ENCODE peak calls at places on chromosomes 1 and 21, in eight cellular contexts. C is heart left ventricle; X is left lung; G is breast epithelium; Z is cardiac muscle cell; J is sigmoid colon; V is adrenal gland; Y is CD8-positive, alpha-beta T cell. B is an unnamed sample.

GRCh38 chr21:25565272-25566199 is 41.7 kb downstream of the MRPL39 start:
- DNase-seq in Y (no peak), C (no peak), J (no peak), V (no peak), X (no peak), Z (no peak), G (no peak), B (no peak)

GRCh38 chr1:230771773-230772354 is 24.7 kb downstream of the CAPN9 start:
- DNase-seq in C (no peak), Z (no peak), J (no peak), X (no peak), G (no peak), V (no peak), Y (no peak), B (no peak)

GRCh38 chr1:22507582-22507981 is 55.7 kb upstream of the EPHA8 start:
- DNase-seq in Z (no peak), G (no peak), Y (no peak), J (no peak), X (no peak), C (no peak), V (no peak), B (no peak)

GRCh38 chr1:182391028-182391361 is 595 bp downstream of the GLUL start:
- DNase-seq in J (no peak), Z (no peak), Y (peak; percentile 21), V (no peak), X (no peak), C (no peak), G (no peak), B (no peak)

GRCh38 chr1:104329278-104329677 is 579.6 kb downstream of the AMY1C start:
- DNase-seq in X (no peak), Y (no peak), V (no peak), C (no peak), Z (no peak), G (no peak), J (no peak), B (no peak)

GRCh38 chr1:24216254-24216653 is 29.2 kb upstream of the IFNLR1 start:
- DNase-seq in Y (no peak), C (no peak), V (no peak), Z (peak; percentile 20), G (peak; percentile 52), X (no peak), J (no peak), B (no peak)

GRCh38 chr1:150383629-150384318 is 19.8 kb downstream of the RPRD2 start:
- DNase-seq in X (no peak), Y (no peak), Z (no peak), C (no peak), V (no peak), G (no peak), J (no peak), B (no peak)

GRCh38 chr1:228003461-228004330 is 3.1 kb upstream of the WNT3A start:
- DNase-seq in Y (no peak), Z (no peak), C (no peak), V (no peak), J (peak; percentile 24), X (no peak), G (peak; percentile 9), B (no peak)

GRCh38 chr1:85195703-85196102 is 5.1 kb downstream of the SYDE2 start:
- DNase-seq in X (no peak), G (no peak), C (no peak), Z (no peak), V (no peak), J (no peak), Y (no peak), B (no peak)

GRCh38 chr1:89405275-89405929 is 41.5 kb downstream of the GBP6 start:
- DNase-seq in X (no peak), J (no peak), V (no peak), G (no peak), Z (no peak), C (no peak), Y (no peak), B (no peak)

GRCh38 chr1:115669002-115669673 is 27.4 kb downstream of the VANGL1 start:
- DNase-seq in C (no peak), X (no peak), Y (no peak), V (no peak), J (no peak), G (no peak), Z (peak; percentile 44), B (no peak)

GRCh38 chr1:89708727-89709375 is 75.9 kb downstream of the LRRC8C start:
- DNase-seq in X (no peak), Y (no peak), J (no peak), C (no peak), V (no peak), Z (no peak), G (no peak), B (no peak)

GRCh38 chr1:37851782-37852210 is 7.6 kb downstream of the MTF1 start:
- DNase-seq in J (no peak), G (no peak), V (no peak), C (no peak), Z (peak; percentile 22), Y (no peak), X (no peak), B (no peak)

GRCh38 chr1:23726669-23727068 is 16.6 kb upstream of the ELOA start:
- DNase-seq in C (no peak), Y (no peak), V (no peak), Z (peak; percentile 12), J (no peak), X (no peak), G (no peak), B (no peak)

GRCh38 chr21:36663033-36663855 is 35.7 kb upstream of the SIM2 start:
- DNase-seq in J (no peak), G (no peak), Z (peak; percentile 21), X (no peak), C (no peak), Y (no peak), V (no peak), B (no peak)

GRCh38 chr1:55695151-55695550 is 480.0 kb upstream of the USP24 start:
- DNase-seq in Z (no peak), G (no peak), X (no peak), V (no peak), J (no peak), Y (no peak), C (no peak), B (no peak)
- H3K4me1 ChIP-seq in Z (peaks cover 42% of the 10 kb centered on the region), G (no peaks in the 10 kb centered on the region), X (no peaks in the 10 kb centered on the region), V (no peaks in the 10 kb centered on the region), J (no peaks in the 10 kb centered on the region), Y (no peaks in the 10 kb centered on the region), C (peaks cover 3% of the 10 kb centered on the region), B (peaks cover 2% of the 10 kb centered on the region)

GRCh38 chr1:157542676-157543075 is 9.6 kb downstream of the FCRL5 start:
- DNase-seq in C (no peak), J (no peak), Y (no peak), V (peak; percentile 23), G (no peak), Z (no peak), X (no peak), B (peak; percentile 89)

GRCh38 chr1:157539568-157539967 is 12.7 kb downstream of the FCRL5 start:
- DNase-seq in J (no peak), G (no peak), X (no peak), Y (no peak), C (no peak), V (no peak), Z (no peak), B (no peak)

GRCh38 chr1:157540160-157540748 is 12.1 kb downstream of the FCRL5 start:
- DNase-seq in Z (no peak), J (no peak), V (no peak), C (no peak), X (no peak), Y (no peak), G (no peak), B (no peak)

GRCh38 chr1:157540852-157541251 is 11.5 kb downstream of the FCRL5 start:
- DNase-seq in C (no peak), G (no peak), Z (no peak), V (no peak), Y (no peak), X (no peak), J (no peak), B (no peak)
- H3K4me1 ChIP-seq in C (no peaks in the 10 kb centered on the region), G (no peaks in the 10 kb centered on the region), Z (no peaks in the 10 kb centered on the region), V (no peaks in the 10 kb centered on the region), Y (no peaks in the 10 kb centered on the region), X (no peaks in the 10 kb centered on the region), J (no peaks in the 10 kb centered on the region), B (no peaks in the 10 kb centered on the region)

GRCh38 chr1:161171696-161172095 is 5.5 kb downstream of the PPOX start:
- DNase-seq in X (peak; percentile 22), G (no peak), V (no peak), C (no peak), J (no peak), Y (no peak), Z (no peak), B (no peak)

GRCh38 chr1:161166669-161167548 is 683 bp downstream of the PPOX start:
- DNase-seq in X (peak; percentile 35), Y (no peak), Z (no peak), J (no peak), C (no peak), V (no peak), G (no peak), B (peak; percentile 82)

GRCh38 chr1:161171191-161171590 is 5.0 kb downstream of the PPOX start:
- DNase-seq in Z (no peak), Y (no peak), J (no peak), G (no peak), C (no peak), V (no peak), X (no peak), B (no peak)

GRCh38 chr1:161165742-161166668 is at the start of gene PPOX:
- DNase-seq in Z (peak; percentile 99), X (peak; percentile 97), G (peak; percentile 98), V (peak; percentile 99), J (peak; percentile 99), C (peak; percentile 96), Y (peak; percentile 94), B (peak; percentile 98)

GRCh38 chr1:161168906-161169305 is 2.7 kb downstream of the PPOX start:
- DNase-seq in Z (no peak), V (no peak), Y (no peak), J (no peak), X (peak; percentile 26), G (no peak), C (no peak), B (peak; percentile 46)
- H3K4me1 ChIP-seq in Z (no peaks in the 10 kb centered on the region), V (peaks cover 32% of the 10 kb centered on the region), Y (peaks cover 20% of the 10 kb centered on the region), J (no peaks in the 10 kb centered on the region), X (peaks cover 28% of the 10 kb centered on the region), G (peaks cover 16% of the 10 kb centered on the region), C (peaks cover 42% of the 10 kb centered on the region), B (no peaks in the 10 kb centered on the region)

DNA sequence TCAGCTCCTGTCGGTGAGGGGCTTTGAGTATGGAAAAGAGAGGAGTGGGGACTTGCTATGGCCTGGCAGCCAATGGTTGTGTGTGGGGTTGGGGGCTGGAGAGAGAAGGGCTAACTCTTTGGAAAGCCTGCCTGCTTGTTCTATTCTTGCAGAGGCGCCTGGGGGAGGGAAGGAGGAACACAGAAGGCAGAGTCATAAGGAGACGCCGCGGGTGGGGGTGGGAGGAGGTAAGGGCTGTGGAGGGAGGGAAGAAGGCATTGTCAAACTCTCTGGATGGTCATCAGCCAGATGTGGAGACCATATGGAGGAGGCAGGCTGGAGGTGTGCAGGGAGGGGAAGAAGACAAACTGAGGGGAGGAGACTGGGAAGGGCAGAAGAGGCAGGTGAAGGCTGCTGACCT is 70.0 kb downstream of the PLXNA2 start:
- DNase-seq in J (no peak), G (no peak), C (no peak), Z (peak; percentile 32), X (no peak), V (no peak), Y (no peak), B (no peak)
- H3K4me1 ChIP-seq in J (no peaks in the 10 kb centered on the region), G (no peaks in the 10 kb centered on the region), C (peaks cover 85% of the 10 kb centered on the region), Z (peaks cover 40% of the 10 kb centered on the region), X (peaks cover 22% of the 10 kb centered on the region), V (peaks cover 9% of the 10 kb centered on the region), Y (no peaks in the 10 kb centered on the region), B (peaks cover 21% of the 10 kb centered on the region)

GRCh38 chr1:95229042-95229441 is 5.0 kb upstream of the RWDD3 start:
- DNase-seq in Z (no peak), V (no peak), J (no peak), X (no peak), G (no peak), C (no peak), Y (no peak), B (no peak)
- H3K4me1 ChIP-seq in Z (peaks cover 7% of the 10 kb centered on the region), V (peaks cover 13% of the 10 kb centered on the region), J (no peaks in the 10 kb centered on the region), X (peaks cover 8% of the 10 kb centered on the region), G (no peaks in the 10 kb centered on the region), C (peaks cover 35% of the 10 kb centered on the region), Y (peaks cover 12% of the 10 kb centered on the region), B (no peaks in the 10 kb centered on the region)

B was measured in kidney.